ENCODE peak calls at places on chromosomes 2 and 18, in five cellular contexts. U is H54, I is astrocyte of the spinal cord, R is AML-193, M is T-cell. N is an unnamed sample.

GRCh38 chr2:17644997-17645715 is 104.7 kb downstream of the VSNL1 start:
- DNase-seq in R (no peak), M (no peak), U (no peak), I (no peak), N (peak; percentile 22)

GRCh38 chr2:85997016-85997970 is 108.4 kb downstream of the POLR1A start:
- DNase-seq in M (no peak), U (no peak), R (no peak), I (peak; percentile 19), N (no peak)

GRCh38 chr2:217394510-217395351 is 534.9 kb upstream of the TNP1 start:
- DNase-seq in R (no peak), M (no peak), I (no peak), U (no peak), N (no peak)

GRCh38 chr2:200042944-200043343 is 87.6 kb downstream of the MAIP1 start:
- DNase-seq in I (peak; percentile 37), M (no peak), R (no peak), U (peak; percentile 7), N (peak; percentile 82)

GRCh38 chr2:112121682-112122254 is 16.4 kb upstream of the FBLN7 start:
- DNase-seq in U (no peak), M (peak; percentile 12), R (peak; percentile 83), I (peak; percentile 63), N (peak; percentile 58)

GRCh38 chr18:59691046-59691395 is 6.2 kb downstream of the CCBE1 start:
- DNase-seq in U (peak; percentile 32), I (peak; percentile 76), M (no peak), R (no peak), N (peak; percentile 58)

GRCh38 chr2:37632310-37632709 is 39.1 kb downstream of the CDC42EP3 start:
- DNase-seq in I (no peak), U (no peak), R (no peak), M (no peak), N (no peak)

GRCh38 chr18:14999085-14999975 is 251.4 kb downstream of the ANKRD30B start:
- DNase-seq in U (no peak), M (no peak), I (no peak), R (no peak), N (no peak)

GRCh38 chr2:179884193-179884592 is 22.8 kb upstream of the ZNF385B start:
- DNase-seq in M (no peak), U (no peak), I (no peak), R (no peak), N (no peak)

GRCh38 chr2:224802407-224802806 is 86.2 kb upstream of the CCDC195 start:
- DNase-seq in R (no peak), I (no peak), M (no peak), U (peak; percentile 17), N (peak; percentile 28)

GRCh38 chr2:237546876-237547395 is 19.4 kb upstream of the PRLH start:
- DNase-seq in M (no peak), I (no peak), U (no peak), R (no peak), N (no peak)

GRCh38 chr2:69185807-69186206 is 172.8 kb downstream of the ANTXR1 start:
- DNase-seq in I (peak; percentile 77), R (no peak), U (peak; percentile 61), M (no peak), N (peak; percentile 37)

GRCh38 chr2:222851956-222852617 is 8.7 kb upstream of the ACSL3 start:
- DNase-seq in M (no peak), I (no peak), R (no peak), U (no peak), N (no peak)

GRCh38 chr2:127420039-127420864 is 2.0 kb downstream of the PROC start:
- DNase-seq in R (no peak), I (no peak), M (no peak), U (no peak), N (no peak)

GRCh38 chr2:166375736-166376487 is at the start of gene SCN9A:
- DNase-seq in R (peak; percentile 54), M (no peak), I (peak; percentile 83), U (peak; percentile 68), N (peak; percentile 70)

GRCh38 chr2:60483400-60483799 is 70.1 kb downstream of the BCL11A start:
- DNase-seq in U (no peak), R (no peak), M (no peak), I (peak; percentile 59), N (peak; percentile 38)

GRCh38 chr18:78246041-78246440 is 733.6 kb upstream of the SALL3 start:
- DNase-seq in R (no peak), M (no peak), U (no peak), I (no peak), N (no peak)

GRCh38 chr2:235011929-235012631 is 60.3 kb downstream of the SH3BP4 start:
- DNase-seq in R (no peak), I (no peak), M (no peak), U (no peak), N (no peak)

GRCh38 chr2:55048925-55049793 is 1.1 kb downstream of the RTN4 start:
- DNase-seq in U (no peak), M (peak; percentile 19), R (peak; percentile 79), I (peak; percentile 79), N (peak; percentile 88)

GRCh38 chr2:39488450-39488849 is 51.4 kb upstream of the MAP4K3 start:
- DNase-seq in M (no peak), I (peak; percentile 87), R (peak; percentile 19), U (no peak), N (peak; percentile 96)

GRCh38 chr2:64525323-64525625 is 1.1 kb downstream of the AFTPH start:
- DNase-seq in U (no peak), R (peak; percentile 66), M (no peak), I (peak; percentile 28), N (peak; percentile 57)

GRCh38 chr2:236569593-236569973 is at the start of gene ACKR3:
- DNase-seq in R (no peak), U (peak; percentile 63), I (peak; percentile 88), M (peak; percentile 76), N (peak; percentile 93)

GRCh38 chr2:118061135-118061955 is 26.9 kb upstream of the INSIG2 start:
- DNase-seq in M (no peak), U (no peak), R (peak; percentile 83), I (peak; percentile 67), N (peak; percentile 77)

GRCh38 chr2:164439885-164440284 is 181.4 kb downstream of the GRB14 start:
- DNase-seq in M (no peak), R (no peak), U (no peak), I (no peak), N (no peak)

GRCh38 chr2:168118733-168119518 is 128.5 kb downstream of the STK39 start:
- DNase-seq in R (peak; percentile 61), M (no peak), U (peak; percentile 9), I (peak; percentile 86), N (peak; percentile 80)

GRCh38 chr2:239910851-239911629 is 114.1 kb downstream of the NDUFA10 start:
- DNase-seq in R (peak; percentile 93), U (no peak), M (peak; percentile 19), I (no peak), N (no peak)

GRCh38 chr18:68177807-68178702 is 536.9 kb downstream of the TMX3 start:
- DNase-seq in U (no peak), R (no peak), I (peak; percentile 98), M (no peak), N (peak; percentile 92)

GRCh38 chr2:101204400-101205095 is 48.1 kb upstream of the CNOT11 start:
- DNase-seq in U (peak; percentile 19), R (no peak), M (no peak), I (peak; percentile 13), N (peak; percentile 18)

GRCh38 chr2:174124171-174124570 is 124.2 kb downstream of the OLA1 start:
- DNase-seq in I (no peak), R (no peak), M (no peak), U (no peak), N (peak; percentile 1)

GRCh38 chr18:49728542-49728941 is 84.8 kb downstream of the ACAA2 start:
- DNase-seq in R (peak; percentile 22), I (peak; percentile 30), M (no peak), U (peak; percentile 25), N (no peak)

GRCh38 chr2:155866477-155866876 is 466.0 kb downstream of the NR4A2 start:
- DNase-seq in R (no peak), M (no peak), U (no peak), I (no peak), N (no peak)

GRCh38 chr2:239742377-239742776 is 282.8 kb downstream of the NDUFA10 start:
- DNase-seq in M (no peak), R (no peak), U (no peak), I (no peak), N (no peak)

GRCh38 chr2:228869601-228870264 is 401.4 kb downstream of the PID1 start:
- DNase-seq in I (no peak), M (no peak), R (no peak), U (no peak), N (no peak)

GRCh38 chr2:65061146-65061909 is 5.1 kb downstream of the CEP68 start:
- DNase-seq in I (no peak), R (no peak), U (no peak), M (no peak), N (no peak)

GRCh38 chr2:151087377-151087776 is 174.3 kb downstream of the RBM43 start:
- DNase-seq in R (no peak), U (no peak), M (no peak), I (no peak), N (no peak)

GRCh38 chr2:127609818-127610217 is 36.1 kb upstream of the GPR17 start:
- DNase-seq in U (no peak), R (no peak), I (no peak), M (no peak), N (no peak)

GRCh38 chr2:190574169-190574568 is 39.6 kb upstream of the NEMP2 start:
- DNase-seq in M (no peak), R (no peak), I (no peak), U (no peak), N (no peak)